ENCODE peak calls at places on chromosomes 6 and 20, in six cellular contexts. One of them, this sample, is unnamed.

GRCh38 chr6:14871196-14871595 is 374.7 kb upstream of the JARID2 start:
- DNase-seq in heart left ventricle: peak
- DNase-seq in neural progenitor cell: no peak
- DNase-seq in cardiac muscle cell: no peak
- DNase-seq in heart right ventricle: peak
- DNase-seq in iPS DF 6.9: no peak
- DNase-seq in this sample: peak

GRCh38 chr6:149194815-149195558 is 122.5 kb upstream of the TAB2 start:
- DNase-seq in neural progenitor cell: no peak
- DNase-seq in cardiac muscle cell: no peak
- DNase-seq in heart left ventricle: no peak
- DNase-seq in iPS DF 6.9: no peak
- DNase-seq in heart right ventricle: no peak
- DNase-seq in this sample: no peak

GRCh38 chr20:51416532-51417244 is 125.8 kb downstream of the NFATC2 start:
- DNase-seq in neural progenitor cell: no peak
- DNase-seq in heart left ventricle: no peak
- DNase-seq in cardiac muscle cell: no peak
- DNase-seq in heart right ventricle: no peak
- DNase-seq in iPS DF 6.9: no peak
- DNase-seq in this sample: no peak

GRCh38 chr20:34525342-34525708 is 9.1 kb downstream of the DYNLRB1 start:
- DNase-seq in heart left ventricle: no peak
- DNase-seq in heart right ventricle: no peak
- DNase-seq in cardiac muscle cell: no peak
- DNase-seq in iPS DF 6.9: no peak
- DNase-seq in neural progenitor cell: no peak
- DNase-seq in this sample: no peak

GRCh38 chr20:52483382-52483781 is 291.8 kb upstream of the ZFP64 start:
- DNase-seq in cardiac muscle cell: no peak
- DNase-seq in heart left ventricle: no peak
- DNase-seq in heart right ventricle: no peak
- DNase-seq in iPS DF 6.9: no peak
- DNase-seq in neural progenitor cell: no peak
- DNase-seq in this sample: no peak

GRCh38 chr6:90722648-90723047 is 135.8 kb upstream of the MAP3K7 start:
- DNase-seq in cardiac muscle cell: no peak
- DNase-seq in heart right ventricle: no peak
- DNase-seq in iPS DF 6.9: no peak
- DNase-seq in heart left ventricle: no peak
- DNase-seq in neural progenitor cell: no peak
- DNase-seq in this sample: no peak

GRCh38 chr6:7107578-7108195 is at the start of gene RREB1:
- DNase-seq in iPS DF 6.9: no peak
- DNase-seq in heart left ventricle: peak
- DNase-seq in cardiac muscle cell: peak
- DNase-seq in neural progenitor cell: peak
- DNase-seq in heart right ventricle: peak
- DNase-seq in this sample: peak

GRCh38 chr20:391041-391711 is 10.6 kb downstream of the TRIB3 start:
- DNase-seq in iPS DF 6.9: no peak
- DNase-seq in heart right ventricle: no peak
- DNase-seq in cardiac muscle cell: no peak
- DNase-seq in neural progenitor cell: no peak
- DNase-seq in heart left ventricle: no peak
- DNase-seq in this sample: no peak

GRCh38 chr6:150093397-150093796 is 24.5 kb upstream of the ULBP3 start:
- DNase-seq in cardiac muscle cell: no peak
- DNase-seq in heart right ventricle: no peak
- DNase-seq in heart left ventricle: no peak
- DNase-seq in neural progenitor cell: no peak
- DNase-seq in iPS DF 6.9: no peak
- DNase-seq in this sample: no peak

GRCh38 chr20:31990958-31991705 is 19.1 kb upstream of the CCM2L start:
- DNase-seq in heart left ventricle: no peak
- DNase-seq in iPS DF 6.9: no peak
- DNase-seq in heart right ventricle: no peak
- DNase-seq in neural progenitor cell: no peak
- DNase-seq in cardiac muscle cell: no peak
- DNase-seq in this sample: no peak

GRCh38 chr6:36677059-36677749 is 1.3 kb upstream of the CDKN1A start:
- DNase-seq in heart right ventricle: no peak
- DNase-seq in cardiac muscle cell: no peak
- DNase-seq in neural progenitor cell: no peak
- DNase-seq in iPS DF 6.9: no peak
- DNase-seq in heart left ventricle: no peak
- DNase-seq in this sample: no peak

GRCh38 chr6:146090474-146090873 is 61.6 kb downstream of the GRM1 start:
- DNase-seq in heart left ventricle: no peak
- DNase-seq in iPS DF 6.9: no peak
- DNase-seq in neural progenitor cell: no peak
- DNase-seq in cardiac muscle cell: no peak
- DNase-seq in heart right ventricle: no peak
- DNase-seq in this sample: no peak

GRCh38 chr20:32457476-32457986 is 99.4 kb downstream of the ASXL1 start:
- DNase-seq in iPS DF 6.9: peak
- DNase-seq in neural progenitor cell: peak
- DNase-seq in heart left ventricle: peak
- DNase-seq in cardiac muscle cell: peak
- DNase-seq in heart right ventricle: peak
- DNase-seq in this sample: peak

GRCh38 chr6:145372671-145373123 is 362.6 kb downstream of the EPM2A start:
- DNase-seq in heart right ventricle: peak
- DNase-seq in iPS DF 6.9: no peak
- DNase-seq in heart left ventricle: peak
- DNase-seq in cardiac muscle cell: peak
- DNase-seq in neural progenitor cell: no peak
- DNase-seq in this sample: peak

GRCh38 chr6:34154668-34155447 is 9.0 kb upstream of the GRM4 start:
- DNase-seq in heart left ventricle: no peak
- DNase-seq in cardiac muscle cell: peak
- DNase-seq in iPS DF 6.9: no peak
- DNase-seq in neural progenitor cell: peak
- DNase-seq in heart right ventricle: no peak
- DNase-seq in this sample: peak
- H3K4me3 ChIP-seq in heart left ventricle: peak
- H3K4me3 ChIP-seq in cardiac muscle cell: peak
- H3K4me3 ChIP-seq in iPS DF 6.9: peak
- H3K4me3 ChIP-seq in neural progenitor cell: peak
- H3K4me3 ChIP-seq in heart right ventricle: no peak
- H3K4me3 ChIP-seq in this sample: peak

GRCh38 chr20:12110711-12111110 is 193.0 kb downstream of the BTBD3 start:
- DNase-seq in heart left ventricle: no peak
- DNase-seq in neural progenitor cell: no peak
- DNase-seq in heart right ventricle: no peak
- DNase-seq in cardiac muscle cell: peak
- DNase-seq in iPS DF 6.9: no peak
- DNase-seq in this sample: no peak
- H3K27ac ChIP-seq in heart left ventricle: no peak
- H3K27ac ChIP-seq in neural progenitor cell: no peak
- H3K27ac ChIP-seq in heart right ventricle: no peak
- H3K27ac ChIP-seq in cardiac muscle cell: no peak
- H3K27ac ChIP-seq in iPS DF 6.9: no peak
- H3K27ac ChIP-seq in this sample: no peak

GRCh38 chr6:138528986-138529385 is 29.7 kb upstream of the NHSL1 start:
- DNase-seq in heart left ventricle: no peak
- DNase-seq in heart right ventricle: no peak
- DNase-seq in neural progenitor cell: no peak
- DNase-seq in cardiac muscle cell: no peak
- DNase-seq in iPS DF 6.9: no peak
- DNase-seq in this sample: no peak

GRCh38 chr6:138525355-138525754 is 26.1 kb upstream of the NHSL1 start:
- DNase-seq in neural progenitor cell: no peak
- DNase-seq in cardiac muscle cell: no peak
- DNase-seq in heart left ventricle: no peak
- DNase-seq in heart right ventricle: no peak
- DNase-seq in iPS DF 6.9: no peak
- DNase-seq in this sample: no peak

GRCh38 chr6:138528137-138528536 is 28.8 kb upstream of the NHSL1 start:
- DNase-seq in neural progenitor cell: no peak
- DNase-seq in cardiac muscle cell: no peak
- DNase-seq in heart left ventricle: no peak
- DNase-seq in heart right ventricle: no peak
- DNase-seq in iPS DF 6.9: no peak
- DNase-seq in this sample: no peak

GRCh38 chr6:138527376-138528092 is 28.2 kb upstream of the NHSL1 start:
- DNase-seq in iPS DF 6.9: no peak
- DNase-seq in neural progenitor cell: peak
- DNase-seq in heart right ventricle: no peak
- DNase-seq in cardiac muscle cell: no peak
- DNase-seq in heart left ventricle: no peak
- DNase-seq in this sample: no peak

DNA sequence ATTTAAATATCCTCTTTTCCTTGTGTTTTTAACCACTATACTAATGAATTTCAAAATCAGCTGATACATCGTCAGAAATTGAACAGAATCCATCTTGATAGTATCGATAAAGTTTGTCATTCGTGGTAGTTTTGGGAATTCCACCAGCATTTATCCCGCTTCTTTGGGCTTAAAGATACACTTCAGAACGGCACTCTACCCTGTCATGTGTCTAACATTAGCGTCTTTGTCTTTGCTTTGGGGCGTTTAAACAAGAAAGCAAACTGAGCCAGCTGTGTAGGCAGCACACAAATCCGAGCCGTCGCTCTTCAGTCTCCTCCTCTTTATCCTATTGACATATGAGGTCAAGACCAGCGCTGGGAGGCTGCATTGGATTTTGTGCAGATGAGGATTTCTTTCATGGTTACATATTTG is 27.5 kb upstream of the NHSL1 start:
- DNase-seq in neural progenitor cell: peak
- DNase-seq in heart left ventricle: no peak
- DNase-seq in heart right ventricle: no peak
- DNase-seq in iPS DF 6.9: no peak
- DNase-seq in cardiac muscle cell: peak
- DNase-seq in this sample: peak
- H3K4me3 ChIP-seq in neural progenitor cell: peak
- H3K4me3 ChIP-seq in heart left ventricle: no peak
- H3K4me3 ChIP-seq in heart right ventricle: peak
- H3K4me3 ChIP-seq in iPS DF 6.9: no peak
- H3K4me3 ChIP-seq in cardiac muscle cell: no peak
- H3K4me3 ChIP-seq in this sample: peak

DNA sequence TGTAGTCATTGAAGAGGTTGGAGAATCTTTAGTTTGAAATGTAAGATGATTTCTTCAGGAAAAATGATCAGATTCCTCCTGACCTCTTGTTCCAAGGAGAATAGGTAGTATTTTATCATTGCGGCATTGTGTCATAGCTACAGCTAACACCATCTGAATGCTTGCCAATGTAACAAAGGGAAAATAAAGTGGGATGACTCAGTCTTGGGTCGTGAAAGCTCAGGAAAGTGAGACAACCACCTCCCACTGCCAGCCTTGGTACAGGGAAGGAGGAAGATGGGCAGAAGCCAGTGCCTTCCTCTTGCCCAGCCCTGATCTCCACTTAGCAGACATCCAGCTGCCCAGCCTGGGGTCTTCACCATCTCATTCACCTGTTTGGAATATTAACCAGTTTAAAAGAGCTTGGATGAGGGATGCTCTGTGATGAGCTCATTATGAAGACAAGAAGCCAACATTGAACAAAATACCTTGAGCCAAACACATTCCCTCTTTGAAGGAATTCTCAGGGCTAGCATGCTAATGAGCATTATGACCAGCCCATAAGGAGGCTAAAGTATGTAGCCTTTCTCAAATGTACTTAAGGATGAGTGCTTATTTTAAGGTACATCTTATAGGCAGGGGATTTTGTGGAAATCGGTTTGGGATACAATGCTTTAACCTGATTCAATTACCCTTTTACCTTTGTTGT is 40.0 kb upstream of the APCDD1L start:
- DNase-seq in iPS DF 6.9: no peak
- DNase-seq in heart right ventricle: no peak
- DNase-seq in heart left ventricle: no peak
- DNase-seq in cardiac muscle cell: peak
- DNase-seq in neural progenitor cell: no peak
- DNase-seq in this sample: no peak
- H3K27ac ChIP-seq in iPS DF 6.9: no peak
- H3K27ac ChIP-seq in heart right ventricle: no peak
- H3K27ac ChIP-seq in heart left ventricle: no peak
- H3K27ac ChIP-seq in cardiac muscle cell: no peak
- H3K27ac ChIP-seq in neural progenitor cell: no peak
- H3K27ac ChIP-seq in this sample: no peak

GRCh38 chr6:134289204-134289575 is 28.7 kb downstream of the SGK1 start:
- DNase-seq in iPS DF 6.9: no peak
- DNase-seq in cardiac muscle cell: no peak
- DNase-seq in heart right ventricle: no peak
- DNase-seq in heart left ventricle: no peak
- DNase-seq in neural progenitor cell: no peak
- DNase-seq in this sample: no peak
- H3K4me3 ChIP-seq in iPS DF 6.9: no peak
- H3K4me3 ChIP-seq in cardiac muscle cell: no peak
- H3K4me3 ChIP-seq in heart right ventricle: no peak
- H3K4me3 ChIP-seq in heart left ventricle: no peak
- H3K4me3 ChIP-seq in neural progenitor cell: no peak
- H3K4me3 ChIP-seq in this sample: no peak